ENCODE peak calls at places on chromosomes 5 and 9, in four cellular contexts. V, E, U and H are unnamed samples.

GRCh38 chr9:129273136-129273895 is 95.3 kb upstream of the IER5L start:
- DNase-seq in V (no peak), E (no peak), U (no peak), H (no peak)

GRCh38 chr9:72524820-72525539 is 3.6 kb downstream of the TMC1 start:
- DNase-seq in V (no peak), E (no peak), U (no peak), H (peak)

GRCh38 chr9:130029591-130029990 is 13.4 kb downstream of the FNBP1 start:
- DNase-seq in V (no peak), E (no peak), U (no peak), H (no peak)

GRCh38 chr9:114218264-114219120 is 63.2 kb downstream of the COL27A1 start:
- DNase-seq in V (no peak), E (no peak), U (no peak), H (no peak)

GRCh38 chr5:71719092-71719964 is at the start of gene CARTPT:
- DNase-seq in V (peak), E (peak), U (no peak), H (no peak)

GRCh38 chr5:85716344-85717202 is 901.2 kb upstream of the COX7C start:
- DNase-seq in V (no peak), E (no peak), U (no peak), H (no peak)

GRCh38 chr5:17157916-17158529 is 59.4 kb upstream of the BASP1 start:
- DNase-seq in V (no peak), E (no peak), U (no peak), H (no peak)

GRCh38 chr5:177132504-177133118 is 962 bp upstream of the NSD1 start:
- DNase-seq in V (peak), E (no peak), U (no peak), H (no peak)

GRCh38 chr5:145923405-145923804 is 13.0 kb upstream of the SH3RF2 start:
- DNase-seq in V (no peak), E (no peak), U (no peak), H (no peak)

GRCh38 chr9:78144663-78145377 is 91.1 kb upstream of the CEP78 start:
- DNase-seq in V (no peak), E (no peak), U (no peak), H (no peak)

GRCh38 chr5:160287378-160288051 is 24.8 kb downstream of the CCNJL start:
- DNase-seq in V (peak), E (no peak), U (peak), H (no peak)

GRCh38 chr9:132896906-132897305 is 18.2 kb downstream of the SPACA9 start:
- DNase-seq in V (no peak), E (no peak), U (no peak), H (no peak)

GRCh38 chr9:27426717-27427645 is 97.1 kb upstream of the IFNK start:
- DNase-seq in V (no peak), E (no peak), U (no peak), H (no peak)

GRCh38 chr5:102286465-102286864 is 9.6 kb downstream of the SLCO4C1 start:
- DNase-seq in V (no peak), E (no peak), U (no peak), H (no peak)

GRCh38 chr9:114804504-114804903 is 1.3 kb downstream of the TNFSF15 start:
- DNase-seq in V (no peak), E (no peak), U (peak), H (no peak)

GRCh38 chr5:120817044-120817985 is 353.2 kb downstream of the PRR16 start:
- DNase-seq in V (peak), E (no peak), U (no peak), H (no peak)

GRCh38 chr9:95952471-95952870 is 77.0 kb downstream of the ERCC6L2 start:
- DNase-seq in V (no peak), E (no peak), U (no peak), H (no peak)

GRCh38 chr5:103827976-103828375 is 265.4 kb upstream of the NUDT12 start:
- DNase-seq in V (no peak), E (no peak), U (no peak), H (no peak)

DNA sequence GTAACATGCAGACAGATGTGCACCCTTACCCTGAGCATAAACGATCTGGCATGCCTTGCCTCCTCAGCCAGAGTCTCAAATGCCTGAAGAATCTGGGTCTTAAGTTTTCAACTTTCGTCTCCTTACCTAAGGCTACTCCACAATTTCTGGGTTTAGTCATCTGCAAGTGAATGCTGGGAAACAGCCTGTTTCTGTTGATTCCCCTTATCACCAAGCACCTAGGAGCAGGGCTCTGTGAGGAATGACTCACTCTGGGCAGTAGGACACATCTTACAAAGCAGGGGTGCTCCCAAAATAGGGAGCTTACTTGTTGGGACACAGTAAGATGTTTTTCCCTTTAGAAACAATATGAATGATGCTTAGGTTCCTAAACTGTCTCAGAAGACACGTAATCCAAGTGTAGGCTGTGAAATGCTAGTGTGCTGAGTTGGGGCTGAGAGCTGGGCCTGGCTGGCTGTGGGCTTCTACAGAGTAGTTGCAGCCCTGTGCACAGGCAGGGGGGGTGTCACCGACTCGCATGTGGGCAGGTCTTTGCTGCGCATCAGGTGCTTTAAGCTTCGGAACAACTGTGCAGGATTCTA is 58.0 kb downstream of the DAP start:
- DNase-seq in V (no peak), E (peak), U (no peak), H (no peak)
- TF ChIP-seq NR2C2 in V (no peak), E (no peak), U (no peak), H (no peak)

DNA sequence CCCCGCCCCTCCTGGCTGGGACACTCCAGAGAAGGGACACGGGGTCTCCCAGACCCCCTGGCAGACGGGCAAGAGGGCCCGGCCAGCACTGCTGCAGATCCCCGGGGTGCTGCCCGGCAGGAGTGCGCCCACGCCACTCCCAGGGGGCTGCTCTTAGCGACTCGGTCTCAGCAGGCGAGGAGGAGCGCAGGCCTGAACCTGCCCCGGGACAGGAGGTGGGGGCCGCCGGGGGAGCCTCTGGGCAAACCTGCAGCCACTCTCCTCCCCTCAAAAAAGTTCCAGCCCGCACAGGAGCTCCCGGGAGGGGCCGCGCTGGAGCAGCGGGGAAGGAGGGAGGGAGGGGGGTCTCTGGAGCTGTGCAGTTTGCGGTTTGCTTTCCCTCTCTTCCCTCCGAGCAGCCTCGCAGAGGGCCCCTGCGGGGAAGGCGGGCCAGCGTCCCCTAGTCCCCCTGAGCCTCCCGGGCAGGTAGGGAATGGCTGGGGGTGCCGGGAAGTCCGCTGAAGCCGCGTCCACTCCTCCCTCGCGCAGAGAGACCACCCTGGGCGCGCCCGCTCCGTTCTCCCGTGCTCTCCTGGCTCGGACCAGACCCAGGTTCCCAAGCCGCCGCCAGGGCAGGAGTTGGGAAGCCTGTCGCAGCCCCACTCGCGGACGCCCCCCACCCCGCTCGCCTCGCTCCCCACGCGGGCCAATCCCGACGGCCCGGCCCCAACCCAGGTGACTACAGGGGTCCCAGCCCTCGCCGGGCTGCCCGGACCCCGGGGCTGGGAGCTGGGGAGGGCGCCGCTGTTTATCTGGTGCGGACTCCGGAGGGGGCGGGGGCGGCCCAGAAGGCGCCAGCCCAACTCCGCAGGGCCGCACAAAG is 44.2 kb downstream of the NACC2 start:
- DNase-seq in V (peak), E (no peak), U (peak), H (no peak)
- TF ChIP-seq NR2C2 in V (no peak), E (no peak), U (no peak), H (no peak)

DNA sequence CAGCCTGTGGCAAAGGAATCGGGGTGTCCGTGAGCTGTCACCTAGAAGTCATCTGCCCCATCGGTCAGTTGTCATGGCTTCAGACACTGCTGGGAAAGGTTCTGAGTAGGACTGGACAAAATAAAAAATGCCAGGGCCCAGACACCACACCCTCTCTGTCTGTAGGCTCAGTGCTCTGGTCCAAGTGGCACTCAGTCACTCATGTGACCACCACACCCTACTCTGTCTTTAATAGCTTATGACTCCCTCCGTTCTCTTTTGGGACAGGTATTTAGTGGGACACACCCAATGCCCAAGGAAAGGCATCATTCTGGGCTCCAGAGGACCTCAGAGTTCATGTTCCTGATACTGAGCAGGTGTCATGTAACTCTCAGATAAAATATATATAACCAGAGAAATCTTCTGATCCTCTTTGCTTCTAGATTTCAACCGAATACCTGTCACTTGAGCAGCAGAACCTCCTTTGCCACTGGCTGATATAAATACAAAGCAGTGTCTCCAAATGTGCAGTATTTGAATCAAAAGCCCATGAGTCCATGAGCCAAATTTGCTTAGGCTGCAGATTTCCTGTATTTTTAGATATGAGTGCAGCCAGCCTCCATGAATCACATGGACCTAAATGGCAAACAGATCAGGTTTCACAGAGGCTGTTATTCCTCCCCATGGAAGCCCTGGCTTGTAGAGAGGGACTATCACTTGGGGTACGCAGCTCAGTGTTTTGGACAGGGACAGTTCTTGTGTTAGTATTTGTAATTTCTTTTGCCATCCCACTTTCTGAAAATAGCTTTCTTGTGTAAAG is 272.0 kb downstream of the ARHGAP26 start:
- DNase-seq in V (no peak), E (no peak), U (no peak), H (no peak)
- TF ChIP-seq NR2C2 in V (no peak), E (no peak), U (no peak), H (no peak)

GRCh38 chr5:80703747-80704146 is 49.0 kb upstream of the DHFR start:
- DNase-seq in V (no peak), E (no peak), U (no peak), H (no peak)
- TF ChIP-seq NR2C2 in V (no peak), E (no peak), U (no peak), H (no peak)

GRCh38 chr5:124905256-124905655 is 158.8 kb upstream of the ZNF608 start:
- DNase-seq in V (no peak), E (no peak), U (no peak), H (no peak)
- TF ChIP-seq NR2C2 in V (no peak), E (no peak), U (no peak), H (no peak)

DNA sequence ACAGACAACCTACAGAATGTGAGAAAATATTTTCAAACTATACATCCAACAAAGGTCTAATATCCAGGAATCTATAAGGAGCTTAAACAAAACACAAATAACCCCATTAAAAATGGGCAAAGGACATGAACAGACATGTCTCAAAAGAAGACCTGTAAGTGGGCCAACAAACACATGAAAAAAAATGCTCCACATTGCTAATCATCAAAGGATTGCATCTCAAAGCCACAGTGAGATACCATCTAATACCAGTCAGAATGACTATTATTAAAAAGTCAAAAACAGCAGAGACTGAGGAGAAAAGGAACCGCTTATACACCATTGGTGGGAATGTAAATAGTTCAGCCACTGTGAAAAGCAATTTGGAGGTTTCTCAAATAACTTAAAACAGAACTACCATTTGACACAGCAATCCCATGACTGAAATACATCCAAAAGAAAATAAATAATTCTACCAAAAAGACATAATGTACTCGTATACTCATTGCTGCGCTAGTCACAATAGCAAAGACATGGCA is 39.1 kb upstream of the C5orf63 start:
- DNase-seq in V (no peak), E (no peak), U (no peak), H (no peak)
- TF ChIP-seq NR2C2 in V (no peak), E (no peak), U (no peak), H (no peak)

GRCh38 chr9:8732367-8733075 is 932.9 kb upstream of the DMAC1 start:
- DNase-seq in V (no peak), E (no peak), U (no peak), H (no peak)
- TF ChIP-seq NR2C2 in V (no peak), E (no peak), U (no peak), H (no peak)

GRCh38 chr5:141313711-141314110 is 6.9 kb downstream of the TAF7 start:
- DNase-seq in V (no peak), E (no peak), U (no peak), H (no peak)
- TF ChIP-seq NR2C2 in V (no peak), E (no peak), U (no peak), H (no peak)

GRCh38 chr5:96661841-96662724 is at the start of gene CAST:
- DNase-seq in V (peak), E (peak), U (peak), H (peak)
- TF ChIP-seq NR2C2 in V (no peak), E (no peak), U (peak), H (no peak)